ENCODE peak calls at places on chromosomes 4 and X, in ten cellular contexts. J, N, V, R, Z, E, I, G, H and S are unnamed samples.
A peak's percentile ranks its signal among the peaks of the same experiment; 100 is the strongest.

GRCh38 chr4:139582044-139582443 is 26.0 kb upstream of the SETD7 start:
- DNase-seq in G (peak; percentile 50), V (peak; percentile 52), I (no peak), H (no peak), J (no peak), N (no peak), E (no peak), R (no peak), Z (no peak), S (no peak)

GRCh38 chrX:96314974-96315373 is 369.7 kb upstream of the DIAPH2 start:
- DNase-seq in Z (peak; percentile 15), V (no peak), J (no peak), I (no peak), H (no peak), R (no peak), E (no peak), G (peak; percentile 52), N (no peak), S (no peak)

GRCh38 chr4:119068529-119068962 is 67.1 kb upstream of the MYOZ2 start:
- DNase-seq in N (no peak), V (no peak), Z (no peak), H (no peak), R (no peak), I (no peak), G (no peak), E (no peak), J (no peak), S (no peak)

GRCh38 chrX:134990475-134991473 is at the start of gene SMIM10:
- DNase-seq in N (no peak), I (peak; percentile 9), H (no peak), E (peak; percentile 85), V (no peak), Z (peak; percentile 66), G (peak; percentile 66), J (peak; percentile 3), R (peak; percentile 19), S (no peak)

GRCh38 chrX:101223226-101223625 is 3.6 kb downstream of the DRP2 start:
- DNase-seq in V (no peak), J (no peak), G (no peak), N (no peak), R (no peak), H (no peak), Z (no peak), E (no peak), I (no peak), S (no peak)

GRCh38 chr4:4333265-4333706 is 43.2 kb downstream of the ZBTB49 start:
- DNase-seq in Z (peak; percentile 78), E (peak; percentile 91), I (no peak), J (no peak), V (no peak), H (no peak), N (no peak), G (peak; percentile 95), R (no peak), S (no peak)

GRCh38 chrX:1591863-1592127 is 391 bp downstream of the AKAP17A start:
- DNase-seq in V (no peak), N (no peak), J (no peak), G (no peak), H (no peak), I (no peak), E (no peak), Z (no peak), R (no peak), S (no peak)

GRCh38 chrX:102720237-102721168 is at the start of gene GPRASP3:
- DNase-seq in J (peak; percentile 19), V (no peak), H (peak; percentile 58), R (peak; percentile 58), I (peak; percentile 36), N (peak; percentile 18), Z (peak; percentile 75), G (peak; percentile 66), E (no peak), S (no peak)

GRCh38 chr4:72552447-72552846 is 16.6 kb downstream of the ADAMTS3 start:
- DNase-seq in V (no peak), Z (no peak), H (no peak), G (no peak), I (no peak), N (no peak), R (no peak), J (no peak), E (no peak), S (no peak)

GRCh38 chr4:33924801-33925200 is 2319.5 kb downstream of the ARAP2 start:
- DNase-seq in N (no peak), Z (no peak), E (no peak), J (no peak), H (no peak), G (no peak), V (no peak), I (no peak), R (no peak), S (no peak)

GRCh38 chr4:126271266-126271665 is 956.5 kb downstream of the FAT4 start:
- DNase-seq in V (no peak), E (no peak), J (no peak), R (no peak), N (no peak), Z (no peak), G (no peak), I (no peak), H (no peak), S (no peak)

GRCh38 chrX:41275661-41276609 is 58.0 kb upstream of the DDX3X start:
- DNase-seq in Z (peak; percentile 66), E (peak; percentile 74), H (peak; percentile 32), N (peak; percentile 27), J (peak; percentile 17), G (peak; percentile 49), V (peak; percentile 57), I (no peak), R (peak; percentile 58), S (no peak)

GRCh38 chr4:184335520-184335919 is 117.8 kb upstream of the ENPP6 start:
- DNase-seq in R (no peak), Z (no peak), J (no peak), N (no peak), I (no peak), V (no peak), E (no peak), H (no peak), G (no peak), S (no peak)